ENCODE peak calls at places on chromosome 14, in ten cellular contexts. One of them, this sample, is unnamed.

GRCh38 chr14:80425686-80426085 is 214.4 kb upstream of the DIO2 start:
- DNase-seq in brain microvascular endothelial cell: peak
- DNase-seq in mammary epithelial cell: peak
- DNase-seq in RWPE2: peak
- DNase-seq in ovary: no peak
- DNase-seq in CD8-positive, alpha-beta T cell: no peak
- DNase-seq in MM.1S: no peak
- DNase-seq in upper lobe of left lung: no peak
- DNase-seq in IMR-90: peak
- DNase-seq in left lung: no peak
- DNase-seq in this sample: peak

GRCh38 chr14:101501858-101502615 is 59.3 kb upstream of the DIO3 start:
- DNase-seq in brain microvascular endothelial cell: no peak
- DNase-seq in mammary epithelial cell: no peak
- DNase-seq in RWPE2: peak
- DNase-seq in ovary: peak
- DNase-seq in CD8-positive, alpha-beta T cell: no peak
- DNase-seq in MM.1S: no peak
- DNase-seq in upper lobe of left lung: no peak
- DNase-seq in IMR-90: no peak
- DNase-seq in left lung: peak
- DNase-seq in this sample: no peak

GRCh38 chr14:72543325-72543724 is 350.6 kb downstream of the DPF3 start:
- DNase-seq in brain microvascular endothelial cell: no peak
- DNase-seq in mammary epithelial cell: no peak
- DNase-seq in RWPE2: no peak
- DNase-seq in ovary: no peak
- DNase-seq in CD8-positive, alpha-beta T cell: no peak
- DNase-seq in MM.1S: no peak
- DNase-seq in upper lobe of left lung: no peak
- DNase-seq in IMR-90: peak
- DNase-seq in left lung: no peak
- DNase-seq in this sample: no peak

GRCh38 chr14:67420102-67420739 is 8.3 kb upstream of the PLEK2 start:
- DNase-seq in brain microvascular endothelial cell: no peak
- DNase-seq in mammary epithelial cell: peak
- DNase-seq in RWPE2: no peak
- DNase-seq in ovary: no peak
- DNase-seq in CD8-positive, alpha-beta T cell: peak
- DNase-seq in MM.1S: peak
- DNase-seq in upper lobe of left lung: no peak
- DNase-seq in IMR-90: no peak
- DNase-seq in left lung: no peak
- DNase-seq in this sample: no peak

GRCh38 chr14:84969501-84969900 is 560.4 kb upstream of the FLRT2 start:
- DNase-seq in brain microvascular endothelial cell: no peak
- DNase-seq in mammary epithelial cell: peak
- DNase-seq in RWPE2: no peak
- DNase-seq in ovary: no peak
- DNase-seq in CD8-positive, alpha-beta T cell: no peak
- DNase-seq in MM.1S: no peak
- DNase-seq in upper lobe of left lung: no peak
- DNase-seq in IMR-90: no peak
- DNase-seq in left lung: peak
- DNase-seq in this sample: peak

GRCh38 chr14:54182419-54183040 is 214.3 kb upstream of the CDKN3 start:
- DNase-seq in brain microvascular endothelial cell: no peak
- DNase-seq in mammary epithelial cell: peak
- DNase-seq in RWPE2: no peak
- DNase-seq in ovary: no peak
- DNase-seq in CD8-positive, alpha-beta T cell: no peak
- DNase-seq in MM.1S: no peak
- DNase-seq in upper lobe of left lung: no peak
- DNase-seq in IMR-90: peak
- DNase-seq in left lung: no peak
- DNase-seq in this sample: peak

GRCh38 chr14:100078997-100079561 is 13.9 kb downstream of the EVL start:
- DNase-seq in brain microvascular endothelial cell: peak
- DNase-seq in mammary epithelial cell: peak
- DNase-seq in RWPE2: no peak
- DNase-seq in ovary: no peak
- DNase-seq in CD8-positive, alpha-beta T cell: peak
- DNase-seq in MM.1S: peak
- DNase-seq in upper lobe of left lung: no peak
- DNase-seq in IMR-90: peak
- DNase-seq in left lung: no peak
- DNase-seq in this sample: no peak

GRCh38 chr14:49861581-49861922 is 9.0 kb upstream of the NEMF start:
- DNase-seq in brain microvascular endothelial cell: peak
- DNase-seq in mammary epithelial cell: peak
- DNase-seq in RWPE2: no peak
- DNase-seq in ovary: peak
- DNase-seq in CD8-positive, alpha-beta T cell: peak
- DNase-seq in MM.1S: peak
- DNase-seq in upper lobe of left lung: no peak
- DNase-seq in IMR-90: peak
- DNase-seq in left lung: no peak
- DNase-seq in this sample: peak

GRCh38 chr14:50659327-50659974 is 8.7 kb downstream of the SAV1 start:
- DNase-seq in brain microvascular endothelial cell: no peak
- DNase-seq in mammary epithelial cell: no peak
- DNase-seq in RWPE2: no peak
- DNase-seq in ovary: no peak
- DNase-seq in CD8-positive, alpha-beta T cell: no peak
- DNase-seq in MM.1S: no peak
- DNase-seq in upper lobe of left lung: no peak
- DNase-seq in IMR-90: no peak
- DNase-seq in left lung: no peak
- DNase-seq in this sample: no peak

GRCh38 chr14:81331229-81332026 is 68.7 kb downstream of the STON2 start:
- DNase-seq in brain microvascular endothelial cell: no peak
- DNase-seq in mammary epithelial cell: peak
- DNase-seq in RWPE2: no peak
- DNase-seq in ovary: no peak
- DNase-seq in CD8-positive, alpha-beta T cell: no peak
- DNase-seq in MM.1S: no peak
- DNase-seq in upper lobe of left lung: no peak
- DNase-seq in IMR-90: no peak
- DNase-seq in left lung: no peak
- DNase-seq in this sample: no peak

GRCh38 chr14:23028800-23029199 is 5.9 kb downstream of the PSMB5 start:
- DNase-seq in brain microvascular endothelial cell: no peak
- DNase-seq in mammary epithelial cell: no peak
- DNase-seq in RWPE2: no peak
- DNase-seq in ovary: no peak
- DNase-seq in CD8-positive, alpha-beta T cell: peak
- DNase-seq in MM.1S: no peak
- DNase-seq in upper lobe of left lung: no peak
- DNase-seq in IMR-90: peak
- DNase-seq in left lung: no peak
- DNase-seq in this sample: no peak
- H3K27ac ChIP-seq in brain microvascular endothelial cell: no peak
- H3K27ac ChIP-seq in mammary epithelial cell: no peak
- H3K27ac ChIP-seq in RWPE2: no peak
- H3K27ac ChIP-seq in ovary: no peak
- H3K27ac ChIP-seq in CD8-positive, alpha-beta T cell: peak
- H3K27ac ChIP-seq in MM.1S: no peak
- H3K27ac ChIP-seq in upper lobe of left lung: no peak
- H3K27ac ChIP-seq in IMR-90: no peak
- H3K27ac ChIP-seq in left lung: no peak
- H3K27ac ChIP-seq in this sample: no peak

GRCh38 chr14:86954623-86955022 is 1038.4 kb downstream of the GALC start:
- DNase-seq in brain microvascular endothelial cell: no peak
- DNase-seq in mammary epithelial cell: no peak
- DNase-seq in RWPE2: no peak
- DNase-seq in ovary: no peak
- DNase-seq in CD8-positive, alpha-beta T cell: no peak
- DNase-seq in MM.1S: no peak
- DNase-seq in upper lobe of left lung: no peak
- DNase-seq in IMR-90: no peak
- DNase-seq in left lung: no peak
- DNase-seq in this sample: no peak
- TF ChIP-seq CTCF in brain microvascular endothelial cell: no peak
- TF ChIP-seq CTCF in mammary epithelial cell: no peak
- TF ChIP-seq CTCF in RWPE2: no peak
- TF ChIP-seq CTCF in ovary: no peak
- TF ChIP-seq CTCF in CD8-positive, alpha-beta T cell: no peak
- TF ChIP-seq CTCF in MM.1S: no peak
- TF ChIP-seq CTCF in upper lobe of left lung: no peak
- TF ChIP-seq CTCF in IMR-90: no peak
- TF ChIP-seq CTCF in left lung: no peak
- TF ChIP-seq CTCF in this sample: no peak

GRCh38 chr14:95233702-95234241 is 76.4 kb upstream of the DICER1 start:
- DNase-seq in brain microvascular endothelial cell: no peak
- DNase-seq in mammary epithelial cell: no peak
- DNase-seq in RWPE2: no peak
- DNase-seq in ovary: no peak
- DNase-seq in CD8-positive, alpha-beta T cell: no peak
- DNase-seq in MM.1S: no peak
- DNase-seq in upper lobe of left lung: no peak
- DNase-seq in IMR-90: no peak
- DNase-seq in left lung: no peak
- DNase-seq in this sample: no peak
- H3K27ac ChIP-seq in brain microvascular endothelial cell: no peak
- H3K27ac ChIP-seq in mammary epithelial cell: no peak
- H3K27ac ChIP-seq in RWPE2: no peak
- H3K27ac ChIP-seq in ovary: no peak
- H3K27ac ChIP-seq in CD8-positive, alpha-beta T cell: no peak
- H3K27ac ChIP-seq in MM.1S: no peak
- H3K27ac ChIP-seq in upper lobe of left lung: peak
- H3K27ac ChIP-seq in IMR-90: no peak
- H3K27ac ChIP-seq in left lung: no peak
- H3K27ac ChIP-seq in this sample: no peak

GRCh38 chr14:52545584-52546317 is 6.6 kb downstream of the TXNDC16 start:
- DNase-seq in brain microvascular endothelial cell: no peak
- DNase-seq in mammary epithelial cell: no peak
- DNase-seq in RWPE2: no peak
- DNase-seq in ovary: no peak
- DNase-seq in CD8-positive, alpha-beta T cell: no peak
- DNase-seq in MM.1S: no peak
- DNase-seq in upper lobe of left lung: no peak
- DNase-seq in IMR-90: no peak
- DNase-seq in left lung: no peak
- DNase-seq in this sample: no peak
- TF ChIP-seq CTCF in brain microvascular endothelial cell: no peak
- TF ChIP-seq CTCF in mammary epithelial cell: no peak
- TF ChIP-seq CTCF in RWPE2: no peak
- TF ChIP-seq CTCF in ovary: no peak
- TF ChIP-seq CTCF in CD8-positive, alpha-beta T cell: no peak
- TF ChIP-seq CTCF in MM.1S: no peak
- TF ChIP-seq CTCF in upper lobe of left lung: no peak
- TF ChIP-seq CTCF in IMR-90: no peak
- TF ChIP-seq CTCF in left lung: no peak
- TF ChIP-seq CTCF in this sample: no peak

GRCh38 chr14:34344318-34344717 is 117.7 kb downstream of the SPTSSA start:
- DNase-seq in brain microvascular endothelial cell: no peak
- DNase-seq in mammary epithelial cell: no peak
- DNase-seq in RWPE2: no peak
- DNase-seq in ovary: no peak
- DNase-seq in CD8-positive, alpha-beta T cell: no peak
- DNase-seq in MM.1S: no peak
- DNase-seq in upper lobe of left lung: no peak
- DNase-seq in IMR-90: no peak
- DNase-seq in left lung: no peak
- DNase-seq in this sample: no peak

GRCh38 chr14:34345718-34346465 is 116.1 kb downstream of the SPTSSA start:
- DNase-seq in brain microvascular endothelial cell: no peak
- DNase-seq in mammary epithelial cell: no peak
- DNase-seq in RWPE2: no peak
- DNase-seq in ovary: no peak
- DNase-seq in CD8-positive, alpha-beta T cell: no peak
- DNase-seq in MM.1S: no peak
- DNase-seq in upper lobe of left lung: peak
- DNase-seq in IMR-90: no peak
- DNase-seq in left lung: peak
- DNase-seq in this sample: no peak

GRCh38 chr14:34336501-34336900 is 125.5 kb downstream of the SPTSSA start:
- DNase-seq in brain microvascular endothelial cell: no peak
- DNase-seq in mammary epithelial cell: no peak
- DNase-seq in RWPE2: no peak
- DNase-seq in ovary: no peak
- DNase-seq in CD8-positive, alpha-beta T cell: no peak
- DNase-seq in MM.1S: no peak
- DNase-seq in upper lobe of left lung: no peak
- DNase-seq in IMR-90: no peak
- DNase-seq in left lung: no peak
- DNase-seq in this sample: no peak

GRCh38 chr14:34338056-34338455 is 124.0 kb downstream of the SPTSSA start:
- DNase-seq in brain microvascular endothelial cell: no peak
- DNase-seq in mammary epithelial cell: no peak
- DNase-seq in RWPE2: no peak
- DNase-seq in ovary: no peak
- DNase-seq in CD8-positive, alpha-beta T cell: no peak
- DNase-seq in MM.1S: no peak
- DNase-seq in upper lobe of left lung: no peak
- DNase-seq in IMR-90: no peak
- DNase-seq in left lung: no peak
- DNase-seq in this sample: no peak

GRCh38 chr14:34340226-34340625 is 121.8 kb downstream of the SPTSSA start:
- DNase-seq in brain microvascular endothelial cell: no peak
- DNase-seq in mammary epithelial cell: peak
- DNase-seq in RWPE2: no peak
- DNase-seq in ovary: no peak
- DNase-seq in CD8-positive, alpha-beta T cell: no peak
- DNase-seq in MM.1S: no peak
- DNase-seq in upper lobe of left lung: no peak
- DNase-seq in IMR-90: peak
- DNase-seq in left lung: no peak
- DNase-seq in this sample: no peak
- H3K27ac ChIP-seq in brain microvascular endothelial cell: no peak
- H3K27ac ChIP-seq in mammary epithelial cell: peak
- H3K27ac ChIP-seq in RWPE2: no peak
- H3K27ac ChIP-seq in ovary: no peak
- H3K27ac ChIP-seq in CD8-positive, alpha-beta T cell: no peak
- H3K27ac ChIP-seq in MM.1S: no peak
- H3K27ac ChIP-seq in upper lobe of left lung: no peak
- H3K27ac ChIP-seq in IMR-90: no peak
- H3K27ac ChIP-seq in left lung: no peak
- H3K27ac ChIP-seq in this sample: no peak

GRCh38 chr14:104639889-104640548 is 35.4 kb upstream of the TMEM179 start:
- DNase-seq in brain microvascular endothelial cell: peak
- DNase-seq in mammary epithelial cell: peak
- DNase-seq in RWPE2: no peak
- DNase-seq in ovary: peak
- DNase-seq in CD8-positive, alpha-beta T cell: peak
- DNase-seq in MM.1S: peak
- DNase-seq in upper lobe of left lung: peak
- DNase-seq in IMR-90: peak
- DNase-seq in left lung: peak
- DNase-seq in this sample: no peak
- TF ChIP-seq CTCF in brain microvascular endothelial cell: peak
- TF ChIP-seq CTCF in mammary epithelial cell: peak
- TF ChIP-seq CTCF in RWPE2: peak
- TF ChIP-seq CTCF in ovary: peak
- TF ChIP-seq CTCF in CD8-positive, alpha-beta T cell: peak
- TF ChIP-seq CTCF in MM.1S: peak
- TF ChIP-seq CTCF in upper lobe of left lung: peak
- TF ChIP-seq CTCF in IMR-90: peak
- TF ChIP-seq CTCF in left lung: peak
- TF ChIP-seq CTCF in this sample: peak